ENCODE peak calls at places on chromosomes 16 and 17, in seven cellular contexts. Y, S, B, M, Z, D and K are unnamed samples. For H3K27me3 and H3K4me1, the result is how much of the 10 kb centered on the place peaks cover.

GRCh38 chr16:11005611-11005975 is 61.2 kb downstream of the CLEC16A start:
- DNase-seq in M (no peak), D (no peak), Y (no peak), S (no peak), B (no peak), Z (no peak), K (no peak)

GRCh38 chr17:44987194-44987882 is 19.2 kb upstream of the C1QL1 start:
- DNase-seq in Z (peak), B (no peak), D (no peak), Y (no peak), S (no peak), M (no peak), K (no peak)

GRCh38 chr16:81647527-81647926 is 131.6 kb upstream of the PLCG2 start:
- DNase-seq in Y (no peak), D (no peak), Z (peak), M (no peak), B (no peak), S (no peak), K (peak)

GRCh38 chr17:18323007-18323406 is 7.9 kb downstream of the SMCR8 start:
- DNase-seq in S (no peak), Z (no peak), D (no peak), Y (no peak), M (no peak), B (no peak), K (no peak)

GRCh38 chr16:24508614-24509013 is 30.8 kb upstream of the RBBP6 start:
- DNase-seq in M (no peak), Z (no peak), S (no peak), Y (no peak), B (no peak), D (no peak), K (no peak)

GRCh38 chr16:25108054-25108453 is 3.5 kb upstream of the LCMT1 start:
- DNase-seq in Y (no peak), S (no peak), Z (no peak), B (no peak), D (peak), M (peak), K (no peak)

GRCh38 chr16:17026600-17027242 is 444.0 kb downstream of the XYLT1 start:
- DNase-seq in M (peak), Z (no peak), S (no peak), B (no peak), D (peak), Y (no peak), K (no peak)

GRCh38 chr17:78748730-78749317 is 33.2 kb downstream of the CYTH1 start:
- DNase-seq in D (peak), B (peak), S (peak), Z (no peak), M (peak), Y (peak), K (no peak)

GRCh38 chr17:81465912-81466311 is 46.7 kb downstream of the ACTG1 start:
- DNase-seq in Z (no peak), B (no peak), Y (no peak), M (no peak), S (no peak), D (no peak), K (no peak)

GRCh38 chr17:5509482-5509881 is 23.1 kb downstream of the MIS12 start:
- DNase-seq in Z (no peak), D (no peak), Y (no peak), S (no peak), M (no peak), B (no peak), K (peak)

GRCh38 chr17:57286372-57287105 is 30.2 kb downstream of the MSI2 start:
- DNase-seq in Y (no peak), M (no peak), B (no peak), D (no peak), S (no peak), Z (no peak), K (no peak)

GRCh38 chr17:17819111-17819510 is 17.7 kb downstream of the SREBF1 start:
- DNase-seq in B (no peak), Y (no peak), M (no peak), S (no peak), D (no peak), Z (no peak), K (no peak)

GRCh38 chr17:57662644-57663308 is 82.3 kb downstream of the CCDC182 start:
- DNase-seq in B (peak), Z (peak), Y (peak), M (peak), S (peak), D (peak), K (peak)

GRCh38 chr16:31421587-31421986 is 6.6 kb downstream of the COX6A2 start:
- DNase-seq in M (no peak), B (no peak), Z (no peak), D (no peak), Y (no peak), S (no peak), K (no peak)

GRCh38 chr16:29710227-29711219 is 31.5 kb downstream of the QPRT start:
- DNase-seq in D (peak), Y (no peak), M (no peak), B (no peak), Z (peak), S (peak), K (peak)

GRCh38 chr17:82864721-82865240 is 25.0 kb upstream of the ZNF750 start:
- DNase-seq in Y (no peak), D (no peak), M (no peak), Z (no peak), B (no peak), S (no peak), K (no peak)

GRCh38 chr16:85202631-85203461 is 90.6 kb upstream of the CIBAR2 start:
- DNase-seq in D (no peak), S (peak), Y (peak), M (peak), B (no peak), Z (no peak), K (no peak)

GRCh38 chr17:73256220-73256619 is 5.5 kb downstream of the CPSF4L start:
- DNase-seq in B (no peak), D (no peak), M (peak), Y (no peak), Z (no peak), S (no peak), K (no peak)

GRCh38 chr17:43588664-43589435 is 42.7 kb upstream of the ETV4 start:
- DNase-seq in D (no peak), B (no peak), Y (no peak), Z (no peak), M (no peak), S (no peak), K (no peak)

GRCh38 chr17:63181856-63182255 is 215.8 kb downstream of the TANC2 start:
- DNase-seq in D (no peak), B (no peak), Y (no peak), Z (no peak), S (no peak), M (no peak), K (no peak)

GRCh38 chr17:42325026-42325425 is 36.7 kb downstream of the STAT5A start:
- DNase-seq in Y (no peak), Z (no peak), D (no peak), S (peak), B (peak), M (no peak), K (peak)

GRCh38 chr16:85819245-85819644 is 19.8 kb downstream of the COX4I1 start:
- DNase-seq in B (peak), D (peak), M (peak), Y (peak), Z (peak), S (peak), K (peak)

GRCh38 chr16:70250748-70251650 is 741 bp downstream of the EXOSC6 start:
- DNase-seq in Y (peak), S (peak), D (no peak), Z (no peak), B (peak), M (peak), K (no peak)

GRCh38 chr16:67210069-67210937 is 11.4 kb downstream of the ELMO3 start:
- DNase-seq in Y (no peak), M (no peak), S (no peak), D (no peak), Z (no peak), B (no peak), K (no peak)

GRCh38 chr16:49837673-49838360 is 18.1 kb downstream of the ZNF423 start:
- DNase-seq in Z (no peak), D (no peak), Y (no peak), S (no peak), B (no peak), M (no peak), K (no peak)

GRCh38 chr17:19412984-19413383 is 2.0 kb downstream of the RNF112 start:
- DNase-seq in D (no peak), Z (no peak), M (no peak), Y (no peak), S (no peak), B (no peak), K (no peak)

GRCh38 chr16:47581114-47581513 is 120.0 kb downstream of the PHKB start:
- DNase-seq in Y (no peak), D (no peak), M (no peak), Z (no peak), B (no peak), S (no peak), K (no peak)

GRCh38 chr16:57152096-57153093 is 33.4 kb downstream of the PSME3IP1 start:
- DNase-seq in D (no peak), Y (no peak), B (no peak), M (no peak), S (no peak), Z (no peak), K (no peak)

GRCh38 chr16:46900464-46901235 is 16.5 kb downstream of the GPT2 start:
- DNase-seq in S (no peak), D (no peak), M (no peak), Y (no peak), B (peak), Z (no peak), K (no peak)

GRCh38 chr17:77770331-77771105 is 188.0 kb upstream of the TNRC6C start:
- DNase-seq in Z (peak), S (no peak), M (no peak), Y (no peak), B (no peak), D (no peak), K (no peak)

GRCh38 chr17:38453951-38454421 is 25.7 kb downstream of the ARHGAP23 start:
- DNase-seq in B (peak), Y (no peak), M (no peak), S (no peak), Z (peak), D (no peak), K (peak)

GRCh38 chr16:85902366-85903155 is 3.6 kb downstream of the IRF8 start:
- DNase-seq in M (peak), B (no peak), D (peak), Z (no peak), S (no peak), Y (peak), K (no peak)

GRCh38 chr17:5115673-5116651 is at the start of gene USP6:
- DNase-seq in B (no peak), M (no peak), Z (no peak), D (no peak), S (no peak), Y (no peak), K (no peak)

GRCh38 chr17:78281249-78281865 is 49.9 kb downstream of the TMEM235 start:
- DNase-seq in Z (no peak), S (no peak), B (no peak), Y (no peak), M (no peak), D (no peak), K (no peak)

GRCh38 chr16:88315543-88316105 is 67.1 kb upstream of the ZNF469 start:
- DNase-seq in B (no peak), S (no peak), Z (peak), Y (peak), D (no peak), M (peak), K (peak)

DNA sequence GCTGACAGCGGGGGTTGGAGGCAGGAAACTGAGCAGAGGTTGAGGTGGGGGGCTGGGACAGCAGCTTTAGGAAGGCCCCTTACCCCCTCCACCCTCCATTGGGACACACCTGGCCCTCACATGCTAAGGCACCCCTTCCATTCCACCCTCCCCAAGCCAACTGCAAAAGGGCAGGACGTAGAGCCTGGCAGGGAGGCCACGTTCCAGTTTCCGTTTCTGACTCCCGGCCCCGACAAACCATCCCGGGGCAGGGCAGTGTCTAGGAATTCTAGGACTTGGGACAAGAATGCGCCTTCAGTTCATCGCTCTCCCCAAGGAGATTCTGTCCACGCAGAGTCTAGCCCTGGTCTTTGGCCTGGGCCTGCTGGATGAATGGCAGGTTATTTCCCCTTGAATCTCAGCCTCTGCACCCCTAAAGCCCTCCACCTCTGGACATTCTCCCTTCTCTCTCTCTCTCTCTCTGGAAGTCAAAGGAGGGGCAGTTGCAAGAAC is 1.7 kb downstream of the FOXJ1 start:
- DNase-seq in Y (no peak), Z (no peak), M (no peak), D (no peak), S (no peak), B (no peak), K (no peak)
- H3K27me3 ChIP-seq in Y (under half), Z (under half), M (half or more), D (under half), S (under half), B (under half), K (under half)

GRCh38 chr17:1511756-1512321 is 4.6 kb downstream of the INPP5K start:
- DNase-seq in M (peak), B (peak), D (no peak), S (peak), Z (peak), Y (peak), K (no peak)
- H3K4me1 ChIP-seq in M (under half), B (under half), D (under half), S (under half), Z (under half), Y (half or more), K (under half)

GRCh38 chr16:71425746-71426068 is 16.1 kb downstream of the TLE7 start:
- DNase-seq in Y (no peak), Z (no peak), M (no peak), S (no peak), D (no peak), B (no peak), K (no peak)
- H3K4me3 ChIP-seq in Y (no peak), Z (peak), M (no peak), S (peak), D (no peak), B (no peak), K (no peak)

GRCh38 chr16:28607116-28607623 is 2.7 kb downstream of the SULT1A1 start:
- DNase-seq in B (no peak), S (no peak), D (no peak), Y (no peak), M (peak), Z (no peak), K (no peak)
- H3K27me3 ChIP-seq in B (under half), S (under half), D (under half), Y (under half), M (under half), Z (under half), K (under half)

GRCh38 chr16:15881794-15882379 is 6.5 kb downstream of the CEP20 start:
- DNase-seq in Y (no peak), B (no peak), Z (no peak), M (no peak), D (no peak), S (no peak), K (no peak)
- H3K4me1 ChIP-seq in Y (under half), B (under half), Z (under half), M (under half), D (under half), S (under half), K (under half)

GRCh38 chr17:2852211-2852610 is 56.0 kb downstream of the RAP1GAP2 start:
- DNase-seq in M (peak), Z (no peak), D (no peak), Y (no peak), B (no peak), S (no peak), K (no peak)
- H3K4me3 ChIP-seq in M (no peak), Z (no peak), D (no peak), Y (no peak), B (no peak), S (no peak), K (no peak)

GRCh38 chr16:991759-992158 is 10.2 kb downstream of the SOX8 start:
- DNase-seq in Z (no peak), M (no peak), S (no peak), Y (no peak), D (no peak), B (no peak), K (no peak)
- H3K27me3 ChIP-seq in Z (under half), M (under half), S (under half), Y (under half), D (under half), B (under half), K (half or more)